ENCODE peak calls at places on chromosome 13, in seven cellular contexts. One of them, this sample, is unnamed.

GRCh38 chr13:76790519-76791289 is 95.5 kb downstream of the KCTD12 start:
- DNase-seq in prostate gland: no peak
- DNase-seq in fibroblast of the aortic adventitia: peak; percentile 63
- DNase-seq in retinal pigment epithelial cell: no peak
- DNase-seq in PC-3: no peak
- DNase-seq in cardiac muscle cell: peak; percentile 84
- DNase-seq in GM10248: no peak
- DNase-seq in this sample: no peak

GRCh38 chr13:100290165-100290801 is 201.4 kb downstream of the PCCA start:
- DNase-seq in prostate gland: no peak
- DNase-seq in fibroblast of the aortic adventitia: no peak
- DNase-seq in retinal pigment epithelial cell: no peak
- DNase-seq in PC-3: no peak
- DNase-seq in cardiac muscle cell: no peak
- DNase-seq in GM10248: no peak
- DNase-seq in this sample: no peak

GRCh38 chr13:23384111-23384510 is 49.4 kb downstream of the SACS start:
- DNase-seq in prostate gland: no peak
- DNase-seq in fibroblast of the aortic adventitia: peak; percentile 15
- DNase-seq in retinal pigment epithelial cell: no peak
- DNase-seq in PC-3: peak; percentile 51
- DNase-seq in cardiac muscle cell: no peak
- DNase-seq in GM10248: peak; percentile 57
- DNase-seq in this sample: no peak

GRCh38 chr13:20968745-20969144 is 66.2 kb upstream of the XPO4 start:
- DNase-seq in prostate gland: no peak
- DNase-seq in fibroblast of the aortic adventitia: no peak
- DNase-seq in retinal pigment epithelial cell: no peak
- DNase-seq in PC-3: no peak
- DNase-seq in cardiac muscle cell: no peak
- DNase-seq in GM10248: no peak
- DNase-seq in this sample: no peak

GRCh38 chr13:44299142-44299541 is 74.5 kb upstream of the SERP2 start:
- DNase-seq in prostate gland: no peak
- DNase-seq in fibroblast of the aortic adventitia: no peak
- DNase-seq in retinal pigment epithelial cell: no peak
- DNase-seq in PC-3: peak; percentile 31
- DNase-seq in cardiac muscle cell: no peak
- DNase-seq in GM10248: no peak
- DNase-seq in this sample: no peak

GRCh38 chr13:106499905-106500304 is 35.6 kb downstream of the EFNB2 start:
- DNase-seq in prostate gland: no peak
- DNase-seq in fibroblast of the aortic adventitia: peak; percentile 48
- DNase-seq in retinal pigment epithelial cell: no peak
- DNase-seq in PC-3: no peak
- DNase-seq in cardiac muscle cell: no peak
- DNase-seq in GM10248: no peak
- DNase-seq in this sample: no peak

GRCh38 chr13:36030670-36031331 is 100.4 kb downstream of the DCLK1 start:
- DNase-seq in prostate gland: no peak
- DNase-seq in fibroblast of the aortic adventitia: peak; percentile 95
- DNase-seq in retinal pigment epithelial cell: peak; percentile 98
- DNase-seq in PC-3: peak; percentile 39
- DNase-seq in cardiac muscle cell: no peak
- DNase-seq in GM10248: no peak
- DNase-seq in this sample: no peak

GRCh38 chr13:110228936-110229904 is 77.7 kb downstream of the COL4A1 start:
- DNase-seq in prostate gland: no peak
- DNase-seq in fibroblast of the aortic adventitia: no peak
- DNase-seq in retinal pigment epithelial cell: no peak
- DNase-seq in PC-3: no peak
- DNase-seq in cardiac muscle cell: no peak
- DNase-seq in GM10248: no peak
- DNase-seq in this sample: no peak

GRCh38 chr13:109880371-109881346 is 94.3 kb upstream of the IRS2 start:
- DNase-seq in prostate gland: no peak
- DNase-seq in fibroblast of the aortic adventitia: no peak
- DNase-seq in retinal pigment epithelial cell: no peak
- DNase-seq in PC-3: no peak
- DNase-seq in cardiac muscle cell: no peak
- DNase-seq in GM10248: no peak
- DNase-seq in this sample: no peak

GRCh38 chr13:75365724-75366173 is 116.2 kb downstream of the TBC1D4 start:
- DNase-seq in prostate gland: no peak
- DNase-seq in fibroblast of the aortic adventitia: peak; percentile 63
- DNase-seq in retinal pigment epithelial cell: no peak
- DNase-seq in PC-3: peak; percentile 92
- DNase-seq in cardiac muscle cell: no peak
- DNase-seq in GM10248: peak; percentile 52
- DNase-seq in this sample: no peak

GRCh38 chr13:50911051-50911690 is 1.6 kb downstream of the RNASEH2B start:
- DNase-seq in prostate gland: no peak
- DNase-seq in fibroblast of the aortic adventitia: peak; percentile 16
- DNase-seq in retinal pigment epithelial cell: no peak
- DNase-seq in PC-3: peak; percentile 19
- DNase-seq in cardiac muscle cell: peak; percentile 59
- DNase-seq in GM10248: peak; percentile 18
- DNase-seq in this sample: no peak

GRCh38 chr13:66530686-66531085 is 699.5 kb downstream of the PCDH9 start:
- DNase-seq in prostate gland: no peak
- DNase-seq in fibroblast of the aortic adventitia: no peak
- DNase-seq in retinal pigment epithelial cell: no peak
- DNase-seq in PC-3: no peak
- DNase-seq in cardiac muscle cell: no peak
- DNase-seq in GM10248: no peak
- DNase-seq in this sample: no peak

GRCh38 chr13:36447501-36447900 is 15.2 kb downstream of the CCNA1 start:
- DNase-seq in prostate gland: no peak
- DNase-seq in fibroblast of the aortic adventitia: peak; percentile 67
- DNase-seq in retinal pigment epithelial cell: no peak
- DNase-seq in PC-3: no peak
- DNase-seq in cardiac muscle cell: no peak
- DNase-seq in GM10248: no peak
- DNase-seq in this sample: no peak

GRCh38 chr13:78121459-78122348 is 203.1 kb upstream of the EDNRB start:
- DNase-seq in prostate gland: peak; percentile 35
- DNase-seq in fibroblast of the aortic adventitia: peak; percentile 89
- DNase-seq in retinal pigment epithelial cell: peak; percentile 6
- DNase-seq in PC-3: peak; percentile 64
- DNase-seq in cardiac muscle cell: peak; percentile 66
- DNase-seq in GM10248: peak; percentile 36
- DNase-seq in this sample: peak; percentile 41

GRCh38 chr13:25415196-25415595 is 43.4 kb downstream of the ATP8A2 start:
- DNase-seq in prostate gland: no peak
- DNase-seq in fibroblast of the aortic adventitia: no peak
- DNase-seq in retinal pigment epithelial cell: no peak
- DNase-seq in PC-3: no peak
- DNase-seq in cardiac muscle cell: peak; percentile 64
- DNase-seq in GM10248: no peak
- DNase-seq in this sample: no peak

GRCh38 chr13:73722120-73722519 is 412.1 kb downstream of the KLF12 start:
- DNase-seq in prostate gland: no peak
- DNase-seq in fibroblast of the aortic adventitia: peak; percentile 34
- DNase-seq in retinal pigment epithelial cell: no peak
- DNase-seq in PC-3: peak; percentile 82
- DNase-seq in cardiac muscle cell: no peak
- DNase-seq in GM10248: peak; percentile 26
- DNase-seq in this sample: no peak

GRCh38 chr13:33758113-33758512 is 59.8 kb upstream of the RFC3 start:
- DNase-seq in prostate gland: no peak
- DNase-seq in fibroblast of the aortic adventitia: no peak
- DNase-seq in retinal pigment epithelial cell: no peak
- DNase-seq in PC-3: no peak
- DNase-seq in cardiac muscle cell: no peak
- DNase-seq in GM10248: no peak
- DNase-seq in this sample: no peak

GRCh38 chr13:33757713-33758112 is 60.2 kb upstream of the RFC3 start:
- DNase-seq in prostate gland: no peak
- DNase-seq in fibroblast of the aortic adventitia: no peak
- DNase-seq in retinal pigment epithelial cell: no peak
- DNase-seq in PC-3: no peak
- DNase-seq in cardiac muscle cell: no peak
- DNase-seq in GM10248: peak; percentile 22
- DNase-seq in this sample: no peak

GRCh38 chr13:33764716-33765115 is 53.2 kb upstream of the RFC3 start:
- DNase-seq in prostate gland: no peak
- DNase-seq in fibroblast of the aortic adventitia: no peak
- DNase-seq in retinal pigment epithelial cell: no peak
- DNase-seq in PC-3: peak; percentile 18
- DNase-seq in cardiac muscle cell: no peak
- DNase-seq in GM10248: no peak
- DNase-seq in this sample: no peak

GRCh38 chr13:33763021-33763420 is 54.9 kb upstream of the RFC3 start:
- DNase-seq in prostate gland: no peak
- DNase-seq in fibroblast of the aortic adventitia: peak; percentile 62
- DNase-seq in retinal pigment epithelial cell: no peak
- DNase-seq in PC-3: no peak
- DNase-seq in cardiac muscle cell: no peak
- DNase-seq in GM10248: no peak
- DNase-seq in this sample: no peak

GRCh38 chr13:33761744-33762143 is 56.2 kb upstream of the RFC3 start:
- DNase-seq in prostate gland: peak; percentile 17
- DNase-seq in fibroblast of the aortic adventitia: no peak
- DNase-seq in retinal pigment epithelial cell: no peak
- DNase-seq in PC-3: peak; percentile 41
- DNase-seq in cardiac muscle cell: peak; percentile 14
- DNase-seq in GM10248: no peak
- DNase-seq in this sample: no peak
- TF ChIP-seq CTCF in prostate gland: no peak
- TF ChIP-seq CTCF in fibroblast of the aortic adventitia: no peak
- TF ChIP-seq CTCF in retinal pigment epithelial cell: peak; percentile 27
- TF ChIP-seq CTCF in PC-3: peak; percentile 57
- TF ChIP-seq CTCF in cardiac muscle cell: no peak
- TF ChIP-seq CTCF in GM10248: no peak
- TF ChIP-seq CTCF in this sample: no peak

GRCh38 chr13:103762523-103762922 is 696.3 kb upstream of the SLC10A2 start:
- DNase-seq in prostate gland: no peak
- DNase-seq in fibroblast of the aortic adventitia: no peak
- DNase-seq in retinal pigment epithelial cell: no peak
- DNase-seq in PC-3: no peak
- DNase-seq in cardiac muscle cell: no peak
- DNase-seq in GM10248: no peak
- DNase-seq in this sample: no peak
- TF ChIP-seq CTCF in prostate gland: no peak
- TF ChIP-seq CTCF in fibroblast of the aortic adventitia: no peak
- TF ChIP-seq CTCF in retinal pigment epithelial cell: peak; percentile 24
- TF ChIP-seq CTCF in PC-3: peak; percentile 30
- TF ChIP-seq CTCF in cardiac muscle cell: no peak
- TF ChIP-seq CTCF in GM10248: no peak
- TF ChIP-seq CTCF in this sample: peak; percentile 20

GRCh38 chr13:32647926-32648325 is 61.7 kb downstream of the PDS5B start:
- DNase-seq in prostate gland: no peak
- DNase-seq in fibroblast of the aortic adventitia: no peak
- DNase-seq in retinal pigment epithelial cell: no peak
- DNase-seq in PC-3: no peak
- DNase-seq in cardiac muscle cell: no peak
- DNase-seq in GM10248: no peak
- DNase-seq in this sample: no peak

GRCh38 chr13:32645854-32646253 is 59.6 kb downstream of the PDS5B start:
- DNase-seq in prostate gland: no peak
- DNase-seq in fibroblast of the aortic adventitia: no peak
- DNase-seq in retinal pigment epithelial cell: no peak
- DNase-seq in PC-3: no peak
- DNase-seq in cardiac muscle cell: no peak
- DNase-seq in GM10248: no peak
- DNase-seq in this sample: no peak

GRCh38 chr13:32650705-32651311 is 64.6 kb downstream of the PDS5B start:
- DNase-seq in prostate gland: peak; percentile 23
- DNase-seq in fibroblast of the aortic adventitia: peak; percentile 79
- DNase-seq in retinal pigment epithelial cell: peak; percentile 37
- DNase-seq in PC-3: peak; percentile 75
- DNase-seq in cardiac muscle cell: peak; percentile 74
- DNase-seq in GM10248: peak; percentile 46
- DNase-seq in this sample: peak; percentile 59
- TF ChIP-seq CTCF in prostate gland: peak; percentile 44
- TF ChIP-seq CTCF in fibroblast of the aortic adventitia: peak; percentile 82
- TF ChIP-seq CTCF in retinal pigment epithelial cell: peak; percentile 82
- TF ChIP-seq CTCF in PC-3: peak; percentile 87
- TF ChIP-seq CTCF in cardiac muscle cell: peak; percentile 80
- TF ChIP-seq CTCF in GM10248: peak; percentile 83
- TF ChIP-seq CTCF in this sample: peak; percentile 69

GRCh38 chr13:46552888-46553520 is at the start of gene LRCH1:
- DNase-seq in prostate gland: peak; percentile 90
- DNase-seq in fibroblast of the aortic adventitia: peak; percentile 76
- DNase-seq in retinal pigment epithelial cell: peak; percentile 59
- DNase-seq in PC-3: peak; percentile 70
- DNase-seq in cardiac muscle cell: peak; percentile 94
- DNase-seq in GM10248: peak; percentile 93
- DNase-seq in this sample: peak; percentile 86

GRCh38 chr13:46550822-46551221 is 2.1 kb upstream of the LRCH1 start:
- DNase-seq in prostate gland: no peak
- DNase-seq in fibroblast of the aortic adventitia: no peak
- DNase-seq in retinal pigment epithelial cell: no peak
- DNase-seq in PC-3: no peak
- DNase-seq in cardiac muscle cell: no peak
- DNase-seq in GM10248: no peak
- DNase-seq in this sample: no peak

GRCh38 chr13:46552302-46552680 is 679 bp upstream of the LRCH1 start:
- DNase-seq in prostate gland: no peak
- DNase-seq in fibroblast of the aortic adventitia: no peak
- DNase-seq in retinal pigment epithelial cell: no peak
- DNase-seq in PC-3: no peak
- DNase-seq in cardiac muscle cell: no peak
- DNase-seq in GM10248: no peak
- DNase-seq in this sample: no peak

GRCh38 chr13:46553521-46553885 is 533 bp downstream of the LRCH1 start:
- DNase-seq in prostate gland: peak; percentile 36
- DNase-seq in fibroblast of the aortic adventitia: no peak
- DNase-seq in retinal pigment epithelial cell: no peak
- DNase-seq in PC-3: no peak
- DNase-seq in cardiac muscle cell: peak; percentile 34
- DNase-seq in GM10248: no peak
- DNase-seq in this sample: peak; percentile 26

DNA sequence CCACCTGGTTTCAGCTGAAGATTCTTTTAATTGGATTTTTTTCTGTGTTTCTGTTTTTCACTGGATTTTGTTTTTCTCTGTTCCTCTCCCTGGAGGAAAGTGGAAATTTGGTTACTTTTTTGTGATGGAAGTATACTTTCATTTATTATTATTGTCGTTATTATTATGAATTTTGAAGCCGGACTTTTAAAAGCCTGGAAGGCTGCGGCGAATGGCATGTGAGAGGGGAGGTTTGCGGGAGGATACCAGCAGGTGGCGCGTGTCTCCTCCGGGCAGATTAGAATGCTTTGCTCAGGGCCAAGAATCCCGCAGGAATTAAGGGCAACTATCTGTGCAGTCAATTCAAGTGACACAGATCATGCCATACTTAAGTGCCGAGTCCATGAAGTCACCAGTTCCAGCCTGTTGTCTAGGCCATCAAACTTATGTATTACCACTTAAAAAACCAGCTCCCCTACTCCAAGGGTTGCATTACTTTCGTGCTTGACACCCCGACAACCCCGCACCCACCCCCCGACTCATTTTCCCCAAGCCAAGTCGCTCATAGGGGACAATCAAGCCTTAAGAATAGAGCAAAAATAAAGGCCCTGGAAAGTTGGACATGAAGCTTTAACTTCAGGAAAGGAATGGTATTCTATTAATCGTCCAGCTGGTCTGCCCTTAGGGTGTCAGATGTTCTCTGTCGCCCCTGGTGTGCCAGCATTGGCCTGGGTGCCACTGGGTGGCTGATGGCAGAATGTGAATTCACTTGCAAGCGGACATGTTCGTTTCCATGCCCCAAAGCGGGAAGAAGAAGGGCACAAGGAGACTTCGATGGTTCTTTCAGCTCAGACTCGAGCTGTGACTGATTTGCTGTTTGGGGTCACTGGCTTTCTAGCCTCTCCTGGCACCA is 1.3 kb upstream of the LRCH1 start:
- DNase-seq in prostate gland: peak; percentile 78
- DNase-seq in fibroblast of the aortic adventitia: peak; percentile 78
- DNase-seq in retinal pigment epithelial cell: peak; percentile 63
- DNase-seq in PC-3: peak; percentile 76
- DNase-seq in cardiac muscle cell: peak; percentile 83
- DNase-seq in GM10248: peak; percentile 56
- DNase-seq in this sample: peak; percentile 84
- TF ChIP-seq CTCF in prostate gland: peak; percentile 85
- TF ChIP-seq CTCF in fibroblast of the aortic adventitia: peak; percentile 84
- TF ChIP-seq CTCF in retinal pigment epithelial cell: peak; percentile 97
- TF ChIP-seq CTCF in PC-3: peak; percentile 82
- TF ChIP-seq CTCF in cardiac muscle cell: peak; percentile 93
- TF ChIP-seq CTCF in GM10248: peak; percentile 87
- TF ChIP-seq CTCF in this sample: peak; percentile 75

This sample was measured in endothelial cell.